ENCODE peak calls at places on chromosomes 3 and 15, in seven cellular contexts. F, V, P, X, G, H and Z are unnamed samples.

GRCh38 chr3:60720696-60721228 is 530.5 kb downstream of the FHIT start:
- DNase-seq in G (no peak), X (no peak), P (no peak), F (no peak), V (no peak), H (no peak), Z (no peak)

GRCh38 chr3:174198199-174198598 is 660.9 kb upstream of the NAALADL2 start:
- DNase-seq in P (peak), H (no peak), V (no peak), X (no peak), F (no peak), G (no peak), Z (peak)

GRCh38 chr3:186902154-186902553 is 28.2 kb upstream of the ST6GAL1 start:
- DNase-seq in P (no peak), H (no peak), G (no peak), F (no peak), X (peak), V (no peak), Z (no peak)

GRCh38 chr15:26632500-26632899 is 140.4 kb downstream of the GABRB3 start:
- DNase-seq in H (no peak), G (no peak), V (no peak), F (no peak), X (no peak), P (no peak), Z (no peak)

GRCh38 chr3:8875831-8876230 is 87.4 kb downstream of the RAD18 start:
- DNase-seq in V (no peak), X (no peak), H (no peak), G (no peak), F (no peak), P (no peak), Z (no peak)

GRCh38 chr3:136819784-136820640 is 1.1 kb downstream of the SLC35G2 start:
- DNase-seq in X (peak), G (peak), F (peak), P (peak), V (peak), H (peak), Z (peak)

GRCh38 chr3:108406661-108407206 is 103.7 kb downstream of the MYH15 start:
- DNase-seq in P (peak), X (peak), V (no peak), F (peak), G (peak), H (no peak), Z (peak)

GRCh38 chr3:185959609-185960517 is 22.0 kb upstream of the TRA2B start:
- DNase-seq in G (no peak), P (peak), H (no peak), X (peak), V (no peak), F (peak), Z (peak)

GRCh38 chr3:176562381-176562780 is 634.9 kb downstream of the TBL1XR1 start:
- DNase-seq in P (no peak), V (no peak), F (no peak), H (no peak), X (peak), G (no peak), Z (no peak)

GRCh38 chr3:47605646-47606045 is 27.0 kb upstream of the CSPG5 start:
- DNase-seq in G (no peak), P (peak), F (no peak), V (no peak), X (no peak), H (no peak), Z (no peak)

GRCh38 chr15:32687556-32687955 is 30.2 kb upstream of the GREM1 start:
- DNase-seq in H (no peak), V (no peak), G (no peak), P (peak), X (no peak), F (peak), Z (peak)

GRCh38 chr15:46703871-46704637 is 1013.3 kb upstream of the SEMA6D start:
- DNase-seq in G (no peak), X (no peak), H (no peak), V (no peak), P (peak), F (no peak), Z (no peak)

GRCh38 chr15:86373147-86373546 is 293.5 kb downstream of the AGBL1 start:
- DNase-seq in X (no peak), V (no peak), P (no peak), H (no peak), G (no peak), F (no peak), Z (no peak)

GRCh38 chr3:114216186-114216970 is 21.0 kb downstream of the ZNF80 start:
- DNase-seq in H (no peak), X (no peak), P (no peak), V (no peak), G (no peak), F (no peak), Z (no peak)

GRCh38 chr3:46864051-46864881 is 1.0 kb upstream of the MYL3 start:
- DNase-seq in P (no peak), F (no peak), V (peak), X (no peak), H (peak), G (no peak), Z (no peak)

GRCh38 chr3:129486057-129487035 is 42.1 kb upstream of the RHO start:
- DNase-seq in F (no peak), P (peak), G (peak), V (no peak), X (peak), H (no peak), Z (peak)

GRCh38 chr3:127655641-127656040 is 17.1 kb upstream of the ABTB1 start:
- DNase-seq in H (no peak), V (no peak), F (no peak), P (peak), X (peak), G (no peak), Z (peak)

GRCh38 chr3:65811050-65811766 is 227.5 kb downstream of the MAGI1 start:
- DNase-seq in H (no peak), V (no peak), G (no peak), P (no peak), X (no peak), F (no peak), Z (no peak)

GRCh38 chr15:70141376-70142071 is 43.8 kb upstream of the TLE3 start:
- DNase-seq in X (no peak), V (no peak), F (no peak), G (no peak), P (no peak), H (no peak), Z (no peak)

DNA sequence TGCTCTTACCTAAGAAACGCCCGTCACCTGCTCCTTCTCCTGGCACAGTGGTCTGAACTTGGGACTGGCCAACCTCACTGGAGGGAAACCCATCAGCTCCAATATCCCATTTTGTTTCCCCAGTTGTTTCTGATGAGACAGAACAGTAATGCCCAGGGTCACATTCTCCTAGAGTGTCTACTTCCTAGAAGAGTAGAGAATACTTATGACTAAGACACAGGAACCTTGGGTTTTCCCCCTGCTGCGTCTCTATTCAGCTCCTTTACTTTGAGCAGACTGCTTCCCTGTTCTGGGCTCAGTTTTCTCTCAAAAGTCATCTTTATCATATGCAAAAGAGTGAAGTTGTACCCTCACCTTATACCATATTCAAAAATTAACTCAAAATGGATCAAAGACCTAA is 79.4 kb downstream of the POLR2M start:
- DNase-seq in H (no peak), G (no peak), X (no peak), F (no peak), V (no peak), P (no peak), Z (no peak)
- H3K4me3 ChIP-seq in H (no peak), G (no peak), X (no peak), F (no peak), V (no peak), P (no peak), Z (no peak)

GRCh38 chr15:101388046-101388445 is 93.0 kb upstream of the SNRPA1 start:
- DNase-seq in H (no peak), P (no peak), F (no peak), G (no peak), V (no peak), X (no peak), Z (no peak)

GRCh38 chr15:101387591-101387990 is 92.5 kb upstream of the SNRPA1 start:
- DNase-seq in G (no peak), P (no peak), V (no peak), F (no peak), X (no peak), H (no peak), Z (no peak)

GRCh38 chr15:101389362-101389761 is 94.3 kb upstream of the SNRPA1 start:
- DNase-seq in X (no peak), F (no peak), V (no peak), G (no peak), H (no peak), P (no peak), Z (no peak)

GRCh38 chr15:101386006-101386405 is 91.0 kb upstream of the SNRPA1 start:
- DNase-seq in H (no peak), P (no peak), X (no peak), F (no peak), G (no peak), V (no peak), Z (no peak)

GRCh38 chr15:101386967-101387366 is 91.9 kb upstream of the SNRPA1 start:
- DNase-seq in X (no peak), P (no peak), G (no peak), F (no peak), H (no peak), V (no peak), Z (no peak)
- H3K4me3 ChIP-seq in X (no peak), P (no peak), G (no peak), F (no peak), H (no peak), V (no peak), Z (no peak)

GRCh38 chr15:43518073-43518761 is 809 bp downstream of the MAP1A start:
- DNase-seq in P (peak), X (peak), H (peak), G (no peak), V (no peak), F (no peak), Z (peak)
- H3K4me3 ChIP-seq in P (peak), X (peak), H (peak), G (peak), V (peak), F (no peak), Z (peak)

GRCh38 chr3:149726716-149727407 is 25.4 kb downstream of the COMMD2 start:
- DNase-seq in P (no peak), V (no peak), X (no peak), F (no peak), H (no peak), G (no peak), Z (no peak)
- H3K4me3 ChIP-seq in P (no peak), V (no peak), X (no peak), F (no peak), H (no peak), G (no peak), Z (no peak)

GRCh38 chr15:41510728-41511127 is 2.9 kb downstream of the LTK start:
- DNase-seq in X (no peak), V (no peak), H (no peak), P (no peak), F (no peak), G (no peak), Z (no peak)
- H3K4me3 ChIP-seq in X (no peak), V (no peak), H (no peak), P (no peak), F (no peak), G (no peak), Z (no peak)

DNA sequence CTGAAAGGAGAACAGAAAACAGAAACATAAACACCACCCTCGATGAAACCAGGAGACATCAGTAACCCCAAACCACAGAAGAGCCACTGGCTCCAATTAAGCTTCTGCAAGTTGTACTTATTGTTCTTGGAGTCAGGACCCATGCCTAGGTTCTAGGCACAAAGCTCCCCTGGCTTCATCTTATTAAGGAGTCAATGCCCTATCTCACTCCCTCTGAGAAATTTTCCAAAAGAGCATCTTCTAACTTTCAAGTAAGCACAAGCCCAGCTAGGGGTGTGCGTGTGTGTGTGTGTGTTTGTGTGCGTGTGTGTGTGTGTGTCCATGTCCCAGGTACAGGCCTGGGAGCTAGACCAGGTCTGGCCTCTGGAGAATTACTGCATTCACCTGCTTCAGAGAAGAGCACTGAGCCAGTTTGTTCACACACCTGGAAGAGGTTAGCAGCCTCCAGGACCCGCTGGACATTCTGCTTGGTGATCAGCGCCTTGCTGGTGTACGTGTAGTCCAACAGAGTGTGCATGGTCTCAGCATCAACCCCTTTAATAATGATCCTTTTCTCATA is 28.0 kb downstream of the KLHL6 start:
- DNase-seq in G (no peak), F (no peak), H (no peak), X (no peak), P (no peak), V (no peak), Z (no peak)
- H3K4me3 ChIP-seq in G (no peak), F (no peak), H (no peak), X (no peak), P (no peak), V (no peak), Z (no peak)

GRCh38 chr3:153063337-153063736 is 98.7 kb upstream of the RAP2B start:
- DNase-seq in V (no peak), G (no peak), H (no peak), P (no peak), F (no peak), X (no peak), Z (no peak)
- H3K4me3 ChIP-seq in V (no peak), G (no peak), H (no peak), P (no peak), F (no peak), X (no peak), Z (no peak)

GRCh38 chr3:77042892-77043291 is 3.0 kb downstream of the ROBO2 start:
- DNase-seq in F (no peak), P (no peak), H (no peak), X (peak), G (no peak), V (no peak), Z (no peak)

GRCh38 chr3:77038928-77039605 is 832 bp upstream of the ROBO2 start:
- DNase-seq in V (no peak), X (peak), P (peak), G (peak), F (no peak), H (peak), Z (peak)

GRCh38 chr3:77039606-77040553 is at the start of gene ROBO2:
- DNase-seq in P (peak), F (no peak), H (peak), V (peak), G (peak), X (peak), Z (peak)

GRCh38 chr3:77041756-77042155 is 1.9 kb downstream of the ROBO2 start:
- DNase-seq in V (no peak), H (no peak), X (no peak), G (no peak), F (no peak), P (no peak), Z (no peak)

GRCh38 chr3:77041156-77041696 is 1.3 kb downstream of the ROBO2 start:
- DNase-seq in P (no peak), H (no peak), G (no peak), V (no peak), X (no peak), F (no peak), Z (no peak)
- H3K4me3 ChIP-seq in P (no peak), H (no peak), G (no peak), V (no peak), X (no peak), F (no peak), Z (no peak)

GRCh38 chr15:38255690-38256089 is 3.1 kb downstream of the SPRED1 start:
- DNase-seq in H (no peak), P (no peak), X (no peak), F (no peak), G (no peak), V (no peak), Z (no peak)
- H3K4me3 ChIP-seq in H (no peak), P (peak), X (no peak), F (no peak), G (peak), V (no peak), Z (peak)